ENCODE peak calls at places on chromosome 5, in seven cellular contexts. J is hepatocyte, V is psoas muscle, Y is Karpas-422, B is heart right ventricle, C is right lobe of liver, Z is brain microvascular endothelial cell. Q is an unnamed sample.
A peak's percentile ranks its signal among the peaks of the same experiment; 100 is the strongest.

GRCh38 chr5:179720222-179720621 is 12.4 kb upstream of the MAML1 start:
- DNase-seq in J (no peak), V (no peak), Y (no peak), B (no peak), C (no peak), Z (no peak), Q (no peak)

GRCh38 chr5:134103397-134103796 is 11.1 kb upstream of the TCF7 start:
- DNase-seq in J (no peak), V (no peak), Y (no peak), B (no peak), C (no peak), Z (no peak), Q (no peak)

GRCh38 chr5:32692066-32692746 is 18.9 kb upstream of the NPR3 start:
- DNase-seq in J (no peak), V (no peak), Y (no peak), B (no peak), C (no peak), Z (no peak), Q (no peak)

GRCh38 chr5:38807570-38808461 is 38.0 kb upstream of the OSMR start:
- DNase-seq in J (no peak), V (no peak), Y (no peak), B (no peak), C (no peak), Z (peak; percentile 65), Q (peak; percentile 35)

GRCh38 chr5:130720355-130720754 is 444.7 kb downstream of the HINT1 start:
- DNase-seq in J (peak; percentile 69), V (no peak), Y (peak; percentile 81), B (no peak), C (no peak), Z (peak; percentile 53), Q (peak; percentile 58)

GRCh38 chr5:179327026-179327735 is 18.1 kb downstream of the ADAMTS2 start:
- DNase-seq in J (no peak), V (peak; percentile 16), Y (no peak), B (no peak), C (peak; percentile 7), Z (no peak), Q (no peak)

GRCh38 chr5:123371575-123372179 is 51.5 kb downstream of the CEP120 start:
- DNase-seq in J (peak; percentile 30), V (peak; percentile 51), Y (no peak), B (peak; percentile 48), C (peak; percentile 31), Z (peak; percentile 6), Q (peak; percentile 8)

GRCh38 chr5:15383469-15383868 is 116.5 kb upstream of the FBXL7 start:
- DNase-seq in J (peak; percentile 35), V (no peak), Y (no peak), B (no peak), C (no peak), Z (peak; percentile 24), Q (no peak)

GRCh38 chr5:68432682-68433081 is 217.1 kb downstream of the PIK3R1 start:
- DNase-seq in J (no peak), V (no peak), Y (no peak), B (no peak), C (no peak), Z (no peak), Q (no peak)

GRCh38 chr5:54804086-54804485 is 181.3 kb downstream of the ESM1 start:
- DNase-seq in J (no peak), V (no peak), Y (no peak), B (no peak), C (no peak), Z (no peak), Q (no peak)

GRCh38 chr5:57004800-57005199 is 52.9 kb upstream of the MIER3 start:
- DNase-seq in J (peak; percentile 47), V (no peak), Y (no peak), B (no peak), C (no peak), Z (no peak), Q (peak; percentile 97)

GRCh38 chr5:33892419-33893151 is 795 bp upstream of the ADAMTS12 start:
- DNase-seq in J (peak; percentile 51), V (peak; percentile 32), Y (no peak), B (no peak), C (no peak), Z (peak; percentile 83), Q (no peak)

GRCh38 chr5:41503860-41504259 is 6.5 kb downstream of the PLCXD3 start:
- DNase-seq in J (no peak), V (no peak), Y (no peak), B (no peak), C (no peak), Z (no peak), Q (no peak)

GRCh38 chr5:133930061-133930823 is 38.2 kb downstream of the C5orf15 start:
- DNase-seq in J (no peak), V (peak; percentile 32), Y (no peak), B (no peak), C (no peak), Z (peak; percentile 62), Q (no peak)

GRCh38 chr5:132751444-132751843 is 4.2 kb downstream of the CCNI2 start:
- DNase-seq in J (no peak), V (peak; percentile 52), Y (no peak), B (no peak), C (no peak), Z (peak; percentile 76), Q (no peak)

GRCh38 chr5:127590154-127590722 is 58.6 kb upstream of the CTXN3 start:
- DNase-seq in J (no peak), V (no peak), Y (no peak), B (no peak), C (no peak), Z (no peak), Q (no peak)

GRCh38 chr5:127587246-127587917 is 61.5 kb upstream of the CTXN3 start:
- DNase-seq in J (no peak), V (no peak), Y (no peak), B (no peak), C (no peak), Z (no peak), Q (no peak)

GRCh38 chr5:127586811-127587210 is 62.1 kb upstream of the CTXN3 start:
- DNase-seq in J (no peak), V (no peak), Y (no peak), B (no peak), C (no peak), Z (no peak), Q (no peak)

GRCh38 chr5:127588368-127588767 is 60.5 kb upstream of the CTXN3 start:
- DNase-seq in J (no peak), V (no peak), Y (no peak), B (no peak), C (no peak), Z (no peak), Q (no peak)

DNA sequence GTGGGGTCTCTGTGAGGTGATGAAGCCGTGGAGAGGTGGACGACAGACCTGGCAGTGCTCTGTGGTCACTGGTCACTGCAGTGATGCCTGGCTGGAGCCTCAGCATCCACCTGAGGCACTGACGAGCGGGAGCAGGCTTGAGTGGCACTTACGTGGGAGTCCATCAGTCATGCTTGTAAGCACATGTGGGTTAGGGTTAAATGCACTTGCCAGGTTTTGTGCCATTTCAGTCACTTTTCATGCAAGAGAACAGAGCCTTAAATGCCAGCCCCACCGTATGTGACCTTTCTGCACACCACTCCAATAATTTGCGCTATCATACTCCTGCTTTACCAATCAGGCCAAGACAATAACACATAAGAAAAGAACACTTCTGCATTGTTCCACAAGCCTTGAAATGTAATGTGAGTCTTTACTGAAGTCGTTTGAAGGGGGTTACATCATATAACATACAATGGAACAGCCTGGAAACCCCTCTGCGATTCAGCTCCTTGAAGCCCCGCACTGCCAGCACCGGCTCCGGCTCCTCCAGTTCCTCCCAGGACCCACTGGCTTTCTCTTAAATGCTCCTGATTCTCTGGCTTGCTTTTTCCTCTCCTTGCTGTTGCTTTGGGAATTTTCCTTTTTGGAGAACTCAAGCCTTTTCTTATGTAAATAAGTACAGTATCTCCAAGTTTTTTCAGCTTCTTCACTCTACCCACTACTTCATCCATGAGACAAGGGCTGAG is 59.4 kb upstream of the CTXN3 start:
- DNase-seq in J (no peak), V (no peak), Y (no peak), B (no peak), C (no peak), Z (no peak), Q (no peak)
- H3K27ac ChIP-seq in J (no peak overlapping the region), V (no peak overlapping the region), Y (no peak overlapping the region), B (no peak overlapping the region), C (no peak overlapping the region), Z (no peak overlapping the region), Q (no peak overlapping the region)

DNA sequence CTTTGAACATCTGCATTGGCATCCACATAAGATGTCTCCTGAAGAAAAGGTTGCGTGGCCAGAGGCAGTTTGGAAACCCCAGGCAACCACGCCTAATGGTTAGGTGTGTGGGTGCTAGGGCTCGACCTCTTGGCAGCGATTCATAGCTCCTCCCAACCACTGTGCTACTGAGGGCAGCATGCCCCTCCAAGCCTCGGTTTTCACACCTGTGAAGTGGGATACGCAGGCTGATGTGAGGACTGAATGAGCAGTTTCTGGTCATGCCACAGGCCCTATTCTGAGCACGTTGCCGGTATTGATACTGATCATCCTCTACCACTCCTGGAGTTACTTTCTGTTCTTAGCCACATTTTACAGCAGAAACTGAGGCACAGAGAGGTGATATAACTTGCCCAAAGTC is 19.1 kb downstream of the NDST1 start:
- DNase-seq in J (no peak), V (no peak), Y (no peak), B (no peak), C (no peak), Z (no peak), Q (no peak)
- H3K27ac ChIP-seq in J (no peak overlapping the region), V (peak overlapping the region; percentile 81), Y (no peak overlapping the region), B (peak overlapping the region; percentile 87), C (no peak overlapping the region), Z (no peak overlapping the region), Q (peak overlapping the region; percentile 59)

GRCh38 chr5:143011621-143012020 is 241.4 kb downstream of the ARHGAP26 start:
- DNase-seq in J (no peak), V (no peak), Y (peak; percentile 39), B (no peak), C (no peak), Z (peak; percentile 81), Q (no peak)

GRCh38 chr5:143008809-143009521 is 238.8 kb downstream of the ARHGAP26 start:
- DNase-seq in J (no peak), V (no peak), Y (peak; percentile 39), B (no peak), C (peak; percentile 21), Z (peak; percentile 99), Q (peak; percentile 89)

GRCh38 chr5:143006511-143006910 is 236.3 kb downstream of the ARHGAP26 start:
- DNase-seq in J (no peak), V (no peak), Y (peak; percentile 42), B (no peak), C (no peak), Z (no peak), Q (no peak)

GRCh38 chr5:143010335-143010734 is 240.2 kb downstream of the ARHGAP26 start:
- DNase-seq in J (no peak), V (no peak), Y (no peak), B (no peak), C (no peak), Z (no peak), Q (no peak)

DNA sequence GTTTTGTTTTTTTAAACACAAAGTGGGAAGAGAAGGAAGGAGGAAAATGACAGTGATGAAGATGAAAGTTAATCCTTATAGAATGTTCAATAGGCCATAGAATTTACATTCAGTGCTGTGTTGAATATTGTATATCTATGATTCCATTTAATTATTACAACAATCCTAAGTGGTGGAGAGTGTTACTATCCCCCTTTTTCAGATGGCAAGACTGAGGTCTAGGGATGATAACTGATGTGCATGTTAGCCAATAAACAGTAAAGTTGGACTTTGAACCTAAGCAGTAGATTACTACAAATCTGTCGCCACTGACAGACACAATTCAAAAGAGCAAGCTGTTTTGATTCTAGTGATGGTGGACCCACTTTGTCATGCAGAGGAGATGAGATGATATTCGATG is 237.9 kb downstream of the ARHGAP26 start:
- DNase-seq in J (no peak), V (no peak), Y (peak; percentile 42), B (no peak), C (no peak), Z (no peak), Q (no peak)
- H3K27ac ChIP-seq in J (no peak overlapping the region), V (no peak overlapping the region), Y (no peak overlapping the region), B (peak overlapping the region; percentile 88), C (no peak overlapping the region), Z (peak overlapping the region; percentile 81), Q (no peak overlapping the region)

GRCh38 chr5:138103321-138103637 is 19.4 kb downstream of the WNT8A start:
- DNase-seq in J (no peak), V (no peak), Y (no peak), B (no peak), C (no peak), Z (no peak), Q (no peak)
- H3K27ac ChIP-seq in J (no peak overlapping the region), V (no peak overlapping the region), Y (no peak overlapping the region), B (no peak overlapping the region), C (no peak overlapping the region), Z (no peak overlapping the region), Q (no peak overlapping the region)